ENCODE peak calls at places on chromosomes 5 and 9, in four cellular contexts. One of them, this sample, is unnamed.

GRCh38 chr9:37953775-37954437 is 50.0 kb upstream of the SLC25A51 start:
- DNase-seq in effector memory CD4-positive, alpha-beta T cell: no peak
- DNase-seq in stomach: no peak
- DNase-seq in OCI-LY7: no peak
- DNase-seq in this sample: no peak

GRCh38 chr9:17134843-17135577 is at the start of gene CNTLN:
- DNase-seq in effector memory CD4-positive, alpha-beta T cell: no peak
- DNase-seq in stomach: peak
- DNase-seq in OCI-LY7: no peak
- DNase-seq in this sample: peak

GRCh38 chr9:69279730-69280127 is 45.3 kb upstream of the ENTREP1 start:
- DNase-seq in effector memory CD4-positive, alpha-beta T cell: no peak
- DNase-seq in stomach: no peak
- DNase-seq in OCI-LY7: no peak
- DNase-seq in this sample: no peak

GRCh38 chr5:166499452-166500240 is 1791.8 kb upstream of the WWC1 start:
- DNase-seq in effector memory CD4-positive, alpha-beta T cell: no peak
- DNase-seq in stomach: no peak
- DNase-seq in OCI-LY7: no peak
- DNase-seq in this sample: no peak

GRCh38 chr5:126079266-126079665 is 343.9 kb upstream of the GRAMD2B start:
- DNase-seq in effector memory CD4-positive, alpha-beta T cell: no peak
- DNase-seq in stomach: no peak
- DNase-seq in OCI-LY7: no peak
- DNase-seq in this sample: no peak

GRCh38 chr9:88818495-88819201 is 172.6 kb upstream of the S1PR3 start:
- DNase-seq in effector memory CD4-positive, alpha-beta T cell: no peak
- DNase-seq in stomach: no peak
- DNase-seq in OCI-LY7: no peak
- DNase-seq in this sample: no peak

GRCh38 chr9:38686923-38687322 is 33.0 kb downstream of the FAM240B start:
- DNase-seq in effector memory CD4-positive, alpha-beta T cell: no peak
- DNase-seq in stomach: no peak
- DNase-seq in OCI-LY7: no peak
- DNase-seq in this sample: no peak

GRCh38 chr9:75088646-75089368 is 493 bp downstream of the OSTF1 start:
- DNase-seq in effector memory CD4-positive, alpha-beta T cell: no peak
- DNase-seq in stomach: peak
- DNase-seq in OCI-LY7: peak
- DNase-seq in this sample: no peak

GRCh38 chr9:38380872-38381534 is 11.5 kb upstream of the ALDH1B1 start:
- DNase-seq in effector memory CD4-positive, alpha-beta T cell: no peak
- DNase-seq in stomach: no peak
- DNase-seq in OCI-LY7: no peak
- DNase-seq in this sample: no peak

GRCh38 chr5:99795026-99795425 is 740.1 kb upstream of the FAM174A start:
- DNase-seq in effector memory CD4-positive, alpha-beta T cell: no peak
- DNase-seq in stomach: no peak
- DNase-seq in OCI-LY7: no peak
- DNase-seq in this sample: no peak

GRCh38 chr9:119284118-119284517 is 85.1 kb downstream of the BRINP1 start:
- DNase-seq in effector memory CD4-positive, alpha-beta T cell: no peak
- DNase-seq in stomach: no peak
- DNase-seq in OCI-LY7: no peak
- DNase-seq in this sample: peak

GRCh38 chr9:108882052-108882888 is 20.2 kb downstream of the ACTL7A start:
- DNase-seq in effector memory CD4-positive, alpha-beta T cell: no peak
- DNase-seq in stomach: no peak
- DNase-seq in OCI-LY7: no peak
- DNase-seq in this sample: no peak

GRCh38 chr9:108634669-108635462 is 220.9 kb downstream of the ACTL7B start:
- DNase-seq in effector memory CD4-positive, alpha-beta T cell: no peak
- DNase-seq in stomach: no peak
- DNase-seq in OCI-LY7: no peak
- DNase-seq in this sample: no peak

GRCh38 chr5:10530601-10531320 is 33.1 kb upstream of the ANKRD33B start:
- DNase-seq in effector memory CD4-positive, alpha-beta T cell: no peak
- DNase-seq in stomach: no peak
- DNase-seq in OCI-LY7: no peak
- DNase-seq in this sample: no peak

GRCh38 chr5:72584466-72584865 is 77.3 kb upstream of the ZNF366 start:
- DNase-seq in effector memory CD4-positive, alpha-beta T cell: no peak
- DNase-seq in stomach: no peak
- DNase-seq in OCI-LY7: no peak
- DNase-seq in this sample: no peak

GRCh38 chr5:176549871-176550270 is 729 bp downstream of the CDHR2 start:
- DNase-seq in effector memory CD4-positive, alpha-beta T cell: no peak
- DNase-seq in stomach: no peak
- DNase-seq in OCI-LY7: no peak
- DNase-seq in this sample: no peak
- H3K4me3 ChIP-seq in effector memory CD4-positive, alpha-beta T cell: no peak
- H3K4me3 ChIP-seq in stomach: no peak
- H3K4me3 ChIP-seq in OCI-LY7: no peak
- H3K4me3 ChIP-seq in this sample: no peak

DNA sequence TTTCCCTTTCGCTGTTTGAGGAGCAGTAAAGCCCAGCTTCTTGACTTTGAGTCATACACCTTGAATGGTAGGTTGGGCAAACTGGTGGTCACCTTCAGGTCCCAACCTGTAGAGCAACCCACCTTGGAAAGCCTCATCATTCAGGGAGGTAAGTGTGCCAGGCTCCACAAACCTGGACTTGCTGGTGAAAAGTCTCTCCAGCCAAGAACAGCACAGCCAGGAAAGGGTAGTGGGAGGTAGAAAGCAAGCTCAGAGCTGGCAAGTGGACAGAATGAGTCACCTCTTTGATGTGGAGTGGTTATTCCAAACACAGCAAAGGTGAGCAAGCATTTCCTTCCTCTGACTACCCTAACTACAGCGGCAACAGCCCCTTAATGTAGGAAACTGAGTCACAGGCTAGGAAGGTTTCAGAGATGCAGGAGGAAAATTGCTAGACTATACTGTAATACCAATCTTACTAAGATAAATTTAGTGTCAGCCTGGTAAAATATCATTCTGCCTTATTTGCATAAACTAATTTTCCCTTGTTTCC is 117.5 kb upstream of the MTAP start:
- DNase-seq in effector memory CD4-positive, alpha-beta T cell: no peak
- DNase-seq in stomach: peak
- DNase-seq in OCI-LY7: no peak
- DNase-seq in this sample: no peak
- H3K4me3 ChIP-seq in effector memory CD4-positive, alpha-beta T cell: no peak
- H3K4me3 ChIP-seq in stomach: no peak
- H3K4me3 ChIP-seq in OCI-LY7: no peak
- H3K4me3 ChIP-seq in this sample: no peak

GRCh38 chr5:68250662-68251298 is 35.2 kb downstream of the PIK3R1 start:
- DNase-seq in effector memory CD4-positive, alpha-beta T cell: no peak
- DNase-seq in stomach: no peak
- DNase-seq in OCI-LY7: no peak
- DNase-seq in this sample: no peak
- H3K4me3 ChIP-seq in effector memory CD4-positive, alpha-beta T cell: no peak
- H3K4me3 ChIP-seq in stomach: no peak
- H3K4me3 ChIP-seq in OCI-LY7: no peak
- H3K4me3 ChIP-seq in this sample: no peak

DNA sequence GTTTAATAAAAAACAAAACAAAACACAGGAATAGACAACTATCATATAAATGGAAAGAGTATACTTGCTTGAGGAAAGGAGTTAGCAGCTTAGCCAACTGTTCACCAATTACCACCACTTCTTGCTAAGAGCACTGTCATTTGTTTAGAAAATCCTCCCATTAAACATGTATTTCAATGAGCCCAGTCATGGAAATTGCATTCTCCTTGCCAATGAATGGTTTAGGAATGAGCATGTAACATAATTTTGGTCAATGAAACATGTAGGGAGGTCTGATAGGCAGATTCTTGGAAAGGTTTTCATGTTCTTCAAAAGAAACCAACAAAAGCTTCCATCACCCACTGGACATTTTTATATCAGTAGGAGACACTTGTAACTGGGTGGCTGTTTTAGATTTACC is 502.8 kb upstream of the PAPPA start:
- DNase-seq in effector memory CD4-positive, alpha-beta T cell: no peak
- DNase-seq in stomach: no peak
- DNase-seq in OCI-LY7: no peak
- DNase-seq in this sample: no peak
- H3K4me3 ChIP-seq in effector memory CD4-positive, alpha-beta T cell: no peak
- H3K4me3 ChIP-seq in stomach: no peak
- H3K4me3 ChIP-seq in OCI-LY7: no peak
- H3K4me3 ChIP-seq in this sample: no peak

GRCh38 chr5:151675225-151675955 is 11.3 kb downstream of the SPARC start:
- DNase-seq in effector memory CD4-positive, alpha-beta T cell: no peak
- DNase-seq in stomach: no peak
- DNase-seq in OCI-LY7: no peak
- DNase-seq in this sample: no peak

GRCh38 chr5:151678146-151678545 is 8.6 kb downstream of the SPARC start:
- DNase-seq in effector memory CD4-positive, alpha-beta T cell: no peak
- DNase-seq in stomach: no peak
- DNase-seq in OCI-LY7: no peak
- DNase-seq in this sample: no peak

GRCh38 chr5:151676719-151677118 is 10.0 kb downstream of the SPARC start:
- DNase-seq in effector memory CD4-positive, alpha-beta T cell: no peak
- DNase-seq in stomach: no peak
- DNase-seq in OCI-LY7: no peak
- DNase-seq in this sample: no peak

GRCh38 chr5:151678713-151679112 is 8.0 kb downstream of the SPARC start:
- DNase-seq in effector memory CD4-positive, alpha-beta T cell: no peak
- DNase-seq in stomach: no peak
- DNase-seq in OCI-LY7: no peak
- DNase-seq in this sample: no peak

GRCh38 chr5:151675956-151676712 is 10.6 kb downstream of the SPARC start:
- DNase-seq in effector memory CD4-positive, alpha-beta T cell: no peak
- DNase-seq in stomach: no peak
- DNase-seq in OCI-LY7: no peak
- DNase-seq in this sample: no peak
- H3K4me3 ChIP-seq in effector memory CD4-positive, alpha-beta T cell: no peak
- H3K4me3 ChIP-seq in stomach: no peak
- H3K4me3 ChIP-seq in OCI-LY7: no peak
- H3K4me3 ChIP-seq in this sample: no peak

DNA sequence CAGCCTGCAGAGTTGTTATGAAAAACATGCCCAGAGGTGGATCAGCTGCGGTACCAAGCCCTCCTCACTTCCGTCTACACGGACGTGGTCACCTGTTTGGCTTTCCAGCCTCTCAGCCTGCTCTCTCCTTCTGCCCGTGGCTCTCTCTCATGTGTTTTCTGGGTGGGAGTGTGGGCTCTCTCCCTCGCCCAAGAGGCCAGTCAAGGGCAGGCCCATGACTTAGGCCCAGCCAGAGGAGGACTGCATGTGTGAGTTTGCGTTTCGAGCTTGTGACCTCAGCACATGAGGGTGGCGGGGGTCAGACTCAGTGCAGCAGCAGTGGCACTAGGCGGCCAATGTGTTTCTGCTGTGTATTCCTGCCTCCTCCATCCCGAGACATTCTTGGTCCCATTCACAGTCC is 82.5 kb upstream of the SMIM23 start:
- DNase-seq in effector memory CD4-positive, alpha-beta T cell: no peak
- DNase-seq in stomach: no peak
- DNase-seq in OCI-LY7: no peak
- DNase-seq in this sample: no peak
- H3K4me3 ChIP-seq in effector memory CD4-positive, alpha-beta T cell: no peak
- H3K4me3 ChIP-seq in stomach: no peak
- H3K4me3 ChIP-seq in OCI-LY7: no peak
- H3K4me3 ChIP-seq in this sample: no peak

GRCh38 chr5:39017504-39017903 is 56.7 kb downstream of the RICTOR start:
- DNase-seq in effector memory CD4-positive, alpha-beta T cell: no peak
- DNase-seq in stomach: no peak
- DNase-seq in OCI-LY7: no peak
- DNase-seq in this sample: no peak

GRCh38 chr5:39019231-39019630 is 55.0 kb downstream of the RICTOR start:
- DNase-seq in effector memory CD4-positive, alpha-beta T cell: no peak
- DNase-seq in stomach: no peak
- DNase-seq in OCI-LY7: no peak
- DNase-seq in this sample: no peak

GRCh38 chr5:39014544-39014943 is 59.7 kb downstream of the RICTOR start:
- DNase-seq in effector memory CD4-positive, alpha-beta T cell: no peak
- DNase-seq in stomach: no peak
- DNase-seq in OCI-LY7: no peak
- DNase-seq in this sample: no peak

GRCh38 chr5:39015743-39016586 is 58.2 kb downstream of the RICTOR start:
- DNase-seq in effector memory CD4-positive, alpha-beta T cell: no peak
- DNase-seq in stomach: no peak
- DNase-seq in OCI-LY7: no peak
- DNase-seq in this sample: no peak

GRCh38 chr5:39016587-39017275 is 57.5 kb downstream of the RICTOR start:
- DNase-seq in effector memory CD4-positive, alpha-beta T cell: no peak
- DNase-seq in stomach: no peak
- DNase-seq in OCI-LY7: no peak
- DNase-seq in this sample: no peak
- H3K4me3 ChIP-seq in effector memory CD4-positive, alpha-beta T cell: no peak
- H3K4me3 ChIP-seq in stomach: no peak
- H3K4me3 ChIP-seq in OCI-LY7: no peak
- H3K4me3 ChIP-seq in this sample: no peak

GRCh38 chr9:121067655-121068054 is 7.1 kb upstream of the CNTRL start:
- DNase-seq in effector memory CD4-positive, alpha-beta T cell: no peak
- DNase-seq in stomach: no peak
- DNase-seq in OCI-LY7: no peak
- DNase-seq in this sample: no peak

GRCh38 chr9:121071356-121071755 is 3.4 kb upstream of the CNTRL start:
- DNase-seq in effector memory CD4-positive, alpha-beta T cell: no peak
- DNase-seq in stomach: no peak
- DNase-seq in OCI-LY7: no peak
- DNase-seq in this sample: no peak

GRCh38 chr9:121075251-121076036 is 689 bp downstream of the CNTRL start:
- DNase-seq in effector memory CD4-positive, alpha-beta T cell: no peak
- DNase-seq in stomach: no peak
- DNase-seq in OCI-LY7: peak
- DNase-seq in this sample: no peak

GRCh38 chr9:121074370-121075250 is at the start of gene CNTRL:
- DNase-seq in effector memory CD4-positive, alpha-beta T cell: peak
- DNase-seq in stomach: peak
- DNase-seq in OCI-LY7: peak
- DNase-seq in this sample: peak

DNA sequence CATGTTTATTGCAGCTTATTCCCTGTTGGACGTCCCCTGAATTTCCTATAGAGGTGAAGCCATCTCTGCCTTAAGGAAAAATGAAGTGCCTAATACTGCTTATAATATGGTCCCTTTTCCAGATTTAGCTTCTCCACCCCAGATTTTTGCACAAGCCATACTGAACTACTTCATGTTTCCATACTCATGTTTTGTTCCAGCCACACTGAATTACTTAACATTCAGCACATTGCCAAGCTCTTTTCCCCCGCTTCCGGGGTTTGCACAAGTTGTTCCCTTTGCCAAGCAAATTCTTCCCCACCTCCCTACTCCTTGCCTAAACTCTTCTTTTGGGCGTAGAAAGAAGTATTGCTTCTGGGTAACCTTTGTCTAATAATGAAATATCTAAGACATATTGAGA is 1.7 kb upstream of the CNTRL start:
- DNase-seq in effector memory CD4-positive, alpha-beta T cell: no peak
- DNase-seq in stomach: peak
- DNase-seq in OCI-LY7: peak
- DNase-seq in this sample: no peak
- H3K4me3 ChIP-seq in effector memory CD4-positive, alpha-beta T cell: no peak
- H3K4me3 ChIP-seq in stomach: no peak
- H3K4me3 ChIP-seq in OCI-LY7: peak
- H3K4me3 ChIP-seq in this sample: no peak

This sample was measured in dorsolateral prefrontal cortex.